ENCODE peak calls at places on chromosomes 4 and X, in six cellular contexts. V, H, G, B, S and I are unnamed samples.

GRCh38 chr4:121316091-121316490 is 64.7 kb downstream of the QRFPR start:
- DNase-seq in V (no peak), H (no peak), G (no peak), B (no peak), S (no peak), I (no peak)

GRCh38 chrX:101764538-101764937 is 104.9 kb upstream of the ARMCX2 start:
- DNase-seq in V (no peak), H (no peak), G (no peak), B (no peak), S (peak; percentile 10), I (no peak)

GRCh38 chr4:119113033-119113655 is 22.5 kb upstream of the MYOZ2 start:
- DNase-seq in V (no peak), H (no peak), G (peak; percentile 93), B (no peak), S (peak; percentile 95), I (no peak)

GRCh38 chr4:18020145-18020670 is 1.3 kb downstream of the LCORL start:
- DNase-seq in V (no peak), H (no peak), G (no peak), B (no peak), S (peak; percentile 9), I (no peak)

GRCh38 chrX:53089224-53089842 is 4.6 kb upstream of the KANTR start:
- DNase-seq in V (peak; percentile 61), H (no peak), G (peak; percentile 46), B (no peak), S (peak; percentile 58), I (no peak)

GRCh38 chr4:23930750-23931488 is 41.1 kb upstream of the PPARGC1A start:
- DNase-seq in V (peak; percentile 93), H (no peak), G (no peak), B (peak; percentile 3), S (peak; percentile 32), I (no peak)

GRCh38 chr4:8820178-8821102 is 51.2 kb downstream of the HMX1 start:
- DNase-seq in V (peak; percentile 3), H (no peak), G (no peak), B (no peak), S (no peak), I (peak; percentile 3)

GRCh38 chrX:103376979-103377324 is 614 bp downstream of the BEX3 start:
- DNase-seq in V (peak; percentile 16), H (no peak), G (no peak), B (no peak), S (peak; percentile 32), I (no peak)

GRCh38 chr4:3869661-3870566 is 103.7 kb downstream of the ADRA2C start:
- DNase-seq in V (peak; percentile 12), H (no peak), G (no peak), B (no peak), S (no peak), I (no peak)

GRCh38 chrX:133911816-133912495 is 73.4 kb downstream of the GPC3 start:
- DNase-seq in V (no peak), H (no peak), G (no peak), B (no peak), S (no peak), I (no peak)

GRCh38 chr4:134045411-134045810 is 156.2 kb downstream of the PABPC4L start:
- DNase-seq in V (no peak), H (no peak), G (no peak), B (no peak), S (no peak), I (no peak)

GRCh38 chr4:85913925-85914694 is 439.2 kb downstream of the ARHGAP24 start:
- DNase-seq in V (no peak), H (no peak), G (no peak), B (no peak), S (no peak), I (no peak)

GRCh38 chrX:104041003-104041402 is 1.2 kb downstream of the H2BW2 start:
- DNase-seq in V (no peak), H (no peak), G (no peak), B (no peak), S (no peak), I (no peak)

GRCh38 chr4:13340672-13341071 is 143.5 kb downstream of the RAB28 start:
- DNase-seq in V (no peak), H (no peak), G (no peak), B (no peak), S (no peak), I (no peak)

GRCh38 chrX:13101439-13102139 is 57.2 kb upstream of the FAM9C start:
- DNase-seq in V (peak; percentile 83), H (peak; percentile 66), G (peak; percentile 82), B (peak; percentile 21), S (peak; percentile 91), I (no peak)

GRCh38 chr4:169724251-169724650 is 33.5 kb downstream of the HPF1 start:
- DNase-seq in V (no peak), H (no peak), G (peak; percentile 44), B (no peak), S (peak; percentile 85), I (no peak)

GRCh38 chrX:13123857-13124345 is 79.5 kb upstream of the FAM9C start:
- DNase-seq in V (no peak), H (no peak), G (peak; percentile 18), B (no peak), S (peak; percentile 81), I (no peak)

GRCh38 chr4:138494931-138495330 is 252.8 kb upstream of the SLC7A11 start:
- DNase-seq in V (no peak), H (no peak), G (peak; percentile 20), B (no peak), S (peak; percentile 16), I (no peak)

GRCh38 chr4:37995981-37996770 is 36.0 kb downstream of the PTTG2 start:
- DNase-seq in V (no peak), H (no peak), G (no peak), B (no peak), S (no peak), I (no peak)

GRCh38 chr4:185541251-185541671 is 6.0 kb upstream of the PDLIM3 start:
- DNase-seq in V (peak; percentile 26), H (no peak), G (no peak), B (peak; percentile 29), S (peak; percentile 53), I (no peak)

GRCh38 chr4:108772402-108772801 is 9.5 kb upstream of the ETNPPL start:
- DNase-seq in V (no peak), H (no peak), G (no peak), B (no peak), S (no peak), I (no peak)

GRCh38 chr4:108779958-108780357 is 17.1 kb upstream of the ETNPPL start:
- DNase-seq in V (no peak), H (no peak), G (no peak), B (no peak), S (no peak), I (no peak)

GRCh38 chr4:108774809-108775530 is 12.1 kb upstream of the ETNPPL start:
- DNase-seq in V (peak; percentile 84), H (no peak), G (no peak), B (peak; percentile 8), S (no peak), I (no peak)

GRCh38 chr4:108775921-108776320 is 13.1 kb upstream of the ETNPPL start:
- DNase-seq in V (no peak), H (no peak), G (no peak), B (no peak), S (no peak), I (no peak)
- TF ChIP-seq CTCF in V (no peak), H (no peak), G (no peak), B (no peak), S (no peak), I (no peak)

DNA sequence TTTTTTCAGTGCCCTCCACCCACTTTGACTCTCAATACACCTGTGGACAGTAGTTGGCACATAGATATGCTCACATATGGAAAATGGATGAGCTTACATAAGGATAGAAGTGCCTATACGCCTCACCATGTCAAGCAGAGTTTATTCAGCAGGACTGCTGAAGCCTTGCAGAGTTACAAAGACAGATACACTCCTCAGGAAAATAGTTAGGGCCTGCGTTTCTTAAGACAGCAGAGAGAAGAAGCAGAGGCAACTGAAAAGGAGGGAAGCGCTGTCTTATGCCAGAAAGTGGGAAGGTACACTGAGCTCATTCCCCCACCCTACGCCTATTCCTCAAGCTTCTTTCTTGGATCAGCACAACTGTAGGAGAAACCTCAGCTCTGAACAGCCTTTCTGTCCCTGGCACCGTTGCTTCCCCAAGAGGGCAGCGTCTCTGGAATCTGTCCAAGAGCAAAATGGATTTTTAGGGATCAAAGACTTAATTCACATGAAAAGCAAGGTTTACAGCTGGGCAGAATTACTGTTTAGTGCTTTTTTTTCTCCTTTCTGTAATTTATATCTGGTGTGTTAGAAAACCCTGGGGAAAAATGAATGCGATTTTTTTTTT is 37.3 kb upstream of the MBTPS2 start:
- DNase-seq in V (no peak), H (no peak), G (no peak), B (no peak), S (no peak), I (no peak)
- TF ChIP-seq CTCF in V (no peak), H (no peak), G (no peak), B (no peak), S (no peak), I (no peak)

GRCh38 chrX:46653482-46653881 is 79.9 kb downstream of the CHST7 start:
- DNase-seq in V (no peak), H (no peak), G (no peak), B (no peak), S (no peak), I (no peak)
- TF ChIP-seq CTCF in V (no peak), H (peak; percentile 54), G (peak; percentile 39), B (no peak), S (peak; percentile 51), I (no peak)

GRCh38 chr4:88814043-88814617 is 116.5 kb upstream of the NAP1L5 start:
- DNase-seq in V (no peak), H (no peak), G (no peak), B (no peak), S (no peak), I (no peak)
- TF ChIP-seq CTCF in V (no peak), H (peak; percentile 38), G (no peak), B (no peak), S (no peak), I (no peak)

DNA sequence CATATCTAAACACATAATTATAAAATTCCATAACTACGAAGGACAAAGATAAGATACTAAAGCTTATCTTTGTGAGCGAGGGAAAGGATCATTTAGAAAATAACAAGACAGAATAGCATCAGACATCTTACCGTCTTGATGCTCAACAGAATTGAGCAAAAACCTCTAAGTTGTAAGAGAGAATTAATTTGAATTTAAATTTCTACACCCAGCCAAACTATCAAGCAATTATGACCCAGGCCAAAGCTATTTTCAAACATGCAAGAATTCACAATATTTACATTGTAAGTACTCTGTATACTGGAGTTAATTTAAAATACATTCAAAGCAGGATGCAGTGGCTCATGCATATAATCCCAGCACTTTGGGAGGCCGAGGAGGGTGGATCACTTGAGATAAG is 16.5 kb downstream of the CLOCK start:
- DNase-seq in V (no peak), H (no peak), G (no peak), B (no peak), S (no peak), I (no peak)
- TF ChIP-seq CTCF in V (no peak), H (no peak), G (no peak), B (no peak), S (no peak), I (no peak)

GRCh38 chr4:25863347-25863784 is 578 bp upstream of the SEL1L3 start:
- DNase-seq in V (no peak), H (no peak), G (no peak), B (no peak), S (no peak), I (no peak)
- TF ChIP-seq CTCF in V (peak; percentile 6), H (peak; percentile 27), G (peak; percentile 50), B (no peak), S (peak; percentile 31), I (no peak)